ENCODE peak calls at places on chromosomes 4 and X, in ten cellular contexts. One of them, this sample, is unnamed.

GRCh38 chr4:11724731-11725130 is 296.0 kb upstream of the HS3ST1 start:
- DNase-seq in choroid plexus epithelial cell: peak
- DNase-seq in psoas muscle: no peak
- DNase-seq in lung: no peak
- DNase-seq in astrocyte: peak
- DNase-seq in fibroblast of pulmonary artery: peak
- DNase-seq in GM23248: no peak
- DNase-seq in skeletal muscle cell: no peak
- DNase-seq in ascending aorta: no peak
- DNase-seq in cardiac muscle cell: no peak
- DNase-seq in this sample: no peak

GRCh38 chr4:83947811-83948210 is 411.9 kb downstream of the GPAT3 start:
- DNase-seq in lung: no peak
- DNase-seq in astrocyte: no peak
- DNase-seq in cardiac muscle cell: no peak
- DNase-seq in fibroblast of pulmonary artery: no peak
- DNase-seq in GM23248: no peak
- DNase-seq in ascending aorta: no peak
- DNase-seq in choroid plexus epithelial cell: no peak
- DNase-seq in psoas muscle: no peak
- DNase-seq in skeletal muscle cell: no peak
- DNase-seq in this sample: no peak

GRCh38 chr4:78754872-78755271 is 21.3 kb upstream of the BMP2K start:
- DNase-seq in astrocyte: no peak
- DNase-seq in cardiac muscle cell: no peak
- DNase-seq in skeletal muscle cell: no peak
- DNase-seq in choroid plexus epithelial cell: no peak
- DNase-seq in GM23248: no peak
- DNase-seq in fibroblast of pulmonary artery: no peak
- DNase-seq in lung: no peak
- DNase-seq in psoas muscle: no peak
- DNase-seq in ascending aorta: no peak
- DNase-seq in this sample: no peak

GRCh38 chrX:68234171-68234910 is 199.0 kb downstream of the OPHN1 start:
- DNase-seq in psoas muscle: no peak
- DNase-seq in choroid plexus epithelial cell: peak
- DNase-seq in cardiac muscle cell: peak
- DNase-seq in GM23248: no peak
- DNase-seq in skeletal muscle cell: no peak
- DNase-seq in lung: no peak
- DNase-seq in ascending aorta: no peak
- DNase-seq in fibroblast of pulmonary artery: no peak
- DNase-seq in astrocyte: no peak
- DNase-seq in this sample: no peak

GRCh38 chr4:97110506-97110905 is 1032.8 kb downstream of the STPG2 start:
- DNase-seq in cardiac muscle cell: no peak
- DNase-seq in ascending aorta: no peak
- DNase-seq in GM23248: no peak
- DNase-seq in astrocyte: no peak
- DNase-seq in lung: no peak
- DNase-seq in fibroblast of pulmonary artery: no peak
- DNase-seq in skeletal muscle cell: no peak
- DNase-seq in psoas muscle: no peak
- DNase-seq in choroid plexus epithelial cell: no peak
- DNase-seq in this sample: no peak

GRCh38 chrX:40462797-40463196 is 118.0 kb upstream of the ATP6AP2 start:
- DNase-seq in psoas muscle: no peak
- DNase-seq in astrocyte: peak
- DNase-seq in lung: no peak
- DNase-seq in GM23248: no peak
- DNase-seq in ascending aorta: no peak
- DNase-seq in choroid plexus epithelial cell: no peak
- DNase-seq in skeletal muscle cell: no peak
- DNase-seq in cardiac muscle cell: peak
- DNase-seq in fibroblast of pulmonary artery: no peak
- DNase-seq in this sample: no peak

GRCh38 chr4:94828882-94829281 is 71.1 kb downstream of the BMPR1B start:
- DNase-seq in fibroblast of pulmonary artery: no peak
- DNase-seq in lung: no peak
- DNase-seq in skeletal muscle cell: no peak
- DNase-seq in psoas muscle: no peak
- DNase-seq in GM23248: no peak
- DNase-seq in choroid plexus epithelial cell: no peak
- DNase-seq in ascending aorta: no peak
- DNase-seq in cardiac muscle cell: no peak
- DNase-seq in astrocyte: no peak
- DNase-seq in this sample: no peak

GRCh38 chr4:107219681-107220080 is 183.6 kb upstream of the DKK2 start:
- DNase-seq in psoas muscle: no peak
- DNase-seq in ascending aorta: no peak
- DNase-seq in choroid plexus epithelial cell: peak
- DNase-seq in fibroblast of pulmonary artery: peak
- DNase-seq in astrocyte: peak
- DNase-seq in skeletal muscle cell: no peak
- DNase-seq in lung: no peak
- DNase-seq in cardiac muscle cell: no peak
- DNase-seq in GM23248: no peak
- DNase-seq in this sample: no peak

GRCh38 chrX:38108364-38108763 is 102.0 kb downstream of the SYTL5 start:
- DNase-seq in skeletal muscle cell: no peak
- DNase-seq in cardiac muscle cell: no peak
- DNase-seq in GM23248: no peak
- DNase-seq in ascending aorta: no peak
- DNase-seq in fibroblast of pulmonary artery: peak
- DNase-seq in psoas muscle: no peak
- DNase-seq in choroid plexus epithelial cell: peak
- DNase-seq in lung: no peak
- DNase-seq in astrocyte: peak
- DNase-seq in this sample: peak
- H3K4me3 ChIP-seq in skeletal muscle cell: no peak
- H3K4me3 ChIP-seq in cardiac muscle cell: no peak
- H3K4me3 ChIP-seq in GM23248: no peak
- H3K4me3 ChIP-seq in ascending aorta: no peak
- H3K4me3 ChIP-seq in fibroblast of pulmonary artery: no peak
- H3K4me3 ChIP-seq in psoas muscle: no peak
- H3K4me3 ChIP-seq in choroid plexus epithelial cell: no peak
- H3K4me3 ChIP-seq in lung: no peak
- H3K4me3 ChIP-seq in astrocyte: no peak
- H3K4me3 ChIP-seq in this sample: no peak

DNA sequence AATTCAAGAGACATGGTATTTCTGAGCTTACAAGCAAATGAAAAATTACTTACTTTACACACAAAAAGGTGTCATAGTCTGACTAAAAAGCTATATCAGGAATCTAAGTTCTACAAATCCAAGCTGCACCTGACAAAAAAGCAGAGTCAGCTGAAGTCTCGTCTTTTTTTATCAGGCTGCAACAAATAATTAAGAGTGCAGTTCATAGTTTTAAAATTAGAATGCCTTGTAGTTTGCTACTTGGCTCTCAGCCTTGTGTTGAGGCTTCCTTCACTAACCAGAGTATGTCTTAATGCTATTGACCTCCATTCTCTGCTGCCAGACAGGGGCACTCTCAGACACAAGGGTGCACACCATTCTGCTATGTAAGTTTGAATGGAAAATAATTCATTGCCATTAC is 940.7 kb downstream of the PCDH7 start:
- DNase-seq in choroid plexus epithelial cell: peak
- DNase-seq in skeletal muscle cell: no peak
- DNase-seq in lung: no peak
- DNase-seq in astrocyte: no peak
- DNase-seq in psoas muscle: no peak
- DNase-seq in ascending aorta: no peak
- DNase-seq in GM23248: no peak
- DNase-seq in fibroblast of pulmonary artery: no peak
- DNase-seq in cardiac muscle cell: no peak
- DNase-seq in this sample: no peak
- H3K4me3 ChIP-seq in choroid plexus epithelial cell: no peak
- H3K4me3 ChIP-seq in skeletal muscle cell: no peak
- H3K4me3 ChIP-seq in lung: no peak
- H3K4me3 ChIP-seq in astrocyte: no peak
- H3K4me3 ChIP-seq in psoas muscle: no peak
- H3K4me3 ChIP-seq in ascending aorta: no peak
- H3K4me3 ChIP-seq in GM23248: no peak
- H3K4me3 ChIP-seq in fibroblast of pulmonary artery: no peak
- H3K4me3 ChIP-seq in cardiac muscle cell: no peak
- H3K4me3 ChIP-seq in this sample: no peak

GRCh38 chrX:109890300-109890699 is 112.6 kb upstream of the TMEM164 start:
- DNase-seq in ascending aorta: no peak
- DNase-seq in choroid plexus epithelial cell: no peak
- DNase-seq in GM23248: no peak
- DNase-seq in cardiac muscle cell: no peak
- DNase-seq in astrocyte: no peak
- DNase-seq in skeletal muscle cell: no peak
- DNase-seq in lung: no peak
- DNase-seq in fibroblast of pulmonary artery: no peak
- DNase-seq in psoas muscle: no peak
- DNase-seq in this sample: no peak

GRCh38 chrX:109889289-109890006 is 113.5 kb upstream of the TMEM164 start:
- DNase-seq in skeletal muscle cell: no peak
- DNase-seq in astrocyte: no peak
- DNase-seq in GM23248: peak
- DNase-seq in ascending aorta: no peak
- DNase-seq in cardiac muscle cell: peak
- DNase-seq in choroid plexus epithelial cell: peak
- DNase-seq in lung: no peak
- DNase-seq in fibroblast of pulmonary artery: peak
- DNase-seq in psoas muscle: no peak
- DNase-seq in this sample: peak

GRCh38 chrX:109886122-109886761 is 116.7 kb upstream of the TMEM164 start:
- DNase-seq in ascending aorta: no peak
- DNase-seq in fibroblast of pulmonary artery: peak
- DNase-seq in lung: no peak
- DNase-seq in cardiac muscle cell: peak
- DNase-seq in psoas muscle: no peak
- DNase-seq in skeletal muscle cell: no peak
- DNase-seq in GM23248: peak
- DNase-seq in choroid plexus epithelial cell: peak
- DNase-seq in astrocyte: no peak
- DNase-seq in this sample: peak

DNA sequence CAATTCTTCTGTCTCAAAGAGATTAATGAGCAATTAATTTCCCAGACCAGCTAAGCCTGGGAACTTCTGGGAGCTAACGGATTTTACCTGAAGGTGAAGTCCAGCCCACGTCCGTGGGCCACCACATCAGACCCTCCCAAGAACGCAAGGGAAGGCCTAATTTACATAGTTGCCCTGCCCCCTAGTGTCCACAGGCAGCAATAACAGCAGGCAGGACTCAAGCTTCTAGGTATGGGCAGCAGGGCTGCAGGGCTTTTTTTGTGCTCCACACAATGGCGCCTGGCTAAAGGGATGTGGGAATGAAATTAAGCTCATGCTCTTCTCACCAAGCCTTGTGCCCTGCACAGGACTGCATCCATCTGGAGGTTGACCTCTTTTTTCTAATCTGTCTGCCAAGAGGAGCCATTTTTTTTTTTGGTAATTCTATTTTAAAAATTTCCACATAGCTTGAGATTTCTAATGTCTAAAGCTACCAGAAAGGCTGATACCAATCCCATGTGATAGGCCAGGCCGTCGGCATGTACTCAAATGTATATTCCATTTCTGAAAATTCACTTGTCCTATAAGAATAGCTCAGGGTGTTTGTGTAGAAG is 111.9 kb upstream of the TMEM164 start:
- DNase-seq in ascending aorta: no peak
- DNase-seq in astrocyte: peak
- DNase-seq in skeletal muscle cell: no peak
- DNase-seq in choroid plexus epithelial cell: peak
- DNase-seq in GM23248: peak
- DNase-seq in lung: peak
- DNase-seq in psoas muscle: peak
- DNase-seq in cardiac muscle cell: peak
- DNase-seq in fibroblast of pulmonary artery: peak
- DNase-seq in this sample: peak
- H3K4me3 ChIP-seq in ascending aorta: no peak
- H3K4me3 ChIP-seq in astrocyte: no peak
- H3K4me3 ChIP-seq in skeletal muscle cell: no peak
- H3K4me3 ChIP-seq in choroid plexus epithelial cell: no peak
- H3K4me3 ChIP-seq in GM23248: no peak
- H3K4me3 ChIP-seq in lung: no peak
- H3K4me3 ChIP-seq in psoas muscle: no peak
- H3K4me3 ChIP-seq in cardiac muscle cell: no peak
- H3K4me3 ChIP-seq in fibroblast of pulmonary artery: no peak
- H3K4me3 ChIP-seq in this sample: no peak

GRCh38 chr4:102217775-102218174 is 127.5 kb downstream of the SLC39A8 start:
- DNase-seq in choroid plexus epithelial cell: peak
- DNase-seq in fibroblast of pulmonary artery: no peak
- DNase-seq in psoas muscle: no peak
- DNase-seq in cardiac muscle cell: no peak
- DNase-seq in ascending aorta: no peak
- DNase-seq in skeletal muscle cell: no peak
- DNase-seq in GM23248: peak
- DNase-seq in astrocyte: no peak
- DNase-seq in lung: no peak
- DNase-seq in this sample: no peak

GRCh38 chr4:102222838-102223237 is 122.4 kb downstream of the SLC39A8 start:
- DNase-seq in skeletal muscle cell: no peak
- DNase-seq in GM23248: no peak
- DNase-seq in choroid plexus epithelial cell: no peak
- DNase-seq in fibroblast of pulmonary artery: no peak
- DNase-seq in astrocyte: no peak
- DNase-seq in cardiac muscle cell: no peak
- DNase-seq in ascending aorta: no peak
- DNase-seq in lung: no peak
- DNase-seq in psoas muscle: no peak
- DNase-seq in this sample: no peak

GRCh38 chr4:102223461-102223860 is 121.8 kb downstream of the SLC39A8 start:
- DNase-seq in GM23248: no peak
- DNase-seq in psoas muscle: no peak
- DNase-seq in skeletal muscle cell: no peak
- DNase-seq in cardiac muscle cell: no peak
- DNase-seq in astrocyte: no peak
- DNase-seq in lung: no peak
- DNase-seq in choroid plexus epithelial cell: no peak
- DNase-seq in ascending aorta: no peak
- DNase-seq in fibroblast of pulmonary artery: no peak
- DNase-seq in this sample: no peak

GRCh38 chr4:102217345-102217744 is 127.9 kb downstream of the SLC39A8 start:
- DNase-seq in ascending aorta: no peak
- DNase-seq in cardiac muscle cell: no peak
- DNase-seq in astrocyte: no peak
- DNase-seq in fibroblast of pulmonary artery: no peak
- DNase-seq in skeletal muscle cell: no peak
- DNase-seq in GM23248: no peak
- DNase-seq in lung: no peak
- DNase-seq in psoas muscle: no peak
- DNase-seq in choroid plexus epithelial cell: peak
- DNase-seq in this sample: peak

DNA sequence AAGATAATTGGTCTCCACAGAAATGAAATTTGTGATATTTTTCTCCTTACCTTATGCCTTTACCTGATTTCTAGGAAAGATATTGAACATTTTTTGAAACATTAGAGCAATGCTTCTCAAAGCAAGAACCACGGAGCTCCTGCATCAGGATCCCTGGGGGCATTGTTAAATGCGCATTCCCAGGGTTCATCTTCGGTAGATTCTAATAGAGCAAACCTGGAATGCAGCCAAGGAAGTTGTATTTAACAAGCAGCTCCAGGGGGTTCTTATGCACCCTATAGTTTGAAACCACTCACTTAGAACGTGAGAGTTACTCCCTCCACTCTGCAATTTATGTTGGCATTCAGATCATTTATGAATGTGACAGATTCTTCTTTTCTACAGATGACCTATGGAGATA is 126.1 kb downstream of the SLC39A8 start:
- DNase-seq in astrocyte: no peak
- DNase-seq in cardiac muscle cell: no peak
- DNase-seq in ascending aorta: no peak
- DNase-seq in skeletal muscle cell: no peak
- DNase-seq in fibroblast of pulmonary artery: no peak
- DNase-seq in choroid plexus epithelial cell: no peak
- DNase-seq in lung: no peak
- DNase-seq in GM23248: no peak
- DNase-seq in psoas muscle: no peak
- DNase-seq in this sample: no peak
- H3K4me3 ChIP-seq in astrocyte: no peak
- H3K4me3 ChIP-seq in cardiac muscle cell: no peak
- H3K4me3 ChIP-seq in ascending aorta: no peak
- H3K4me3 ChIP-seq in skeletal muscle cell: no peak
- H3K4me3 ChIP-seq in fibroblast of pulmonary artery: no peak
- H3K4me3 ChIP-seq in choroid plexus epithelial cell: no peak
- H3K4me3 ChIP-seq in lung: no peak
- H3K4me3 ChIP-seq in GM23248: no peak
- H3K4me3 ChIP-seq in psoas muscle: no peak
- H3K4me3 ChIP-seq in this sample: no peak